ENCODE peak calls at places on chromosomes 1 and 21, in four cellular contexts. R is HCT116, K is Karpas-422, T is neural progenitor cell. P is an unnamed sample. For H3K4me1, the result is how much of the 10 kb centered on the place peaks cover.

GRCh38 chr1:9196129-9197040 is 38.2 kb upstream of the H6PD start:
- DNase-seq in R (no peak), K (peak), T (peak), P (peak)

GRCh38 chr1:151773698-151774097 is 10.4 kb upstream of the MRPL9 start:
- DNase-seq in R (no peak), K (no peak), T (no peak), P (no peak)

GRCh38 chr1:21631944-21632887 is 36.9 kb downstream of the RAP1GAP start:
- DNase-seq in R (no peak), K (no peak), T (no peak), P (no peak)

GRCh38 chr21:44874497-44875331 is 1.2 kb upstream of the PTTG1IP start:
- DNase-seq in R (no peak), K (no peak), T (peak), P (peak)

GRCh38 chr1:7583291-7584096 is 187.6 kb upstream of the VAMP3 start:
- DNase-seq in R (no peak), K (no peak), T (peak), P (peak)

GRCh38 chr1:51843948-51844347 is 34.6 kb downstream of the NRDC start:
- DNase-seq in R (no peak), K (no peak), T (no peak), P (no peak)

GRCh38 chr1:8590696-8591351 is 226.6 kb downstream of the RERE start:
- DNase-seq in R (no peak), K (no peak), T (no peak), P (no peak)

GRCh38 chr1:30466610-30467009 is 256.8 kb downstream of the MATN1 start:
- DNase-seq in R (no peak), K (no peak), T (no peak), P (peak)

GRCh38 chr1:175376194-175376593 is 183.6 kb upstream of the KIAA0040 start:
- DNase-seq in R (peak), K (peak), T (peak), P (no peak)

GRCh38 chr1:40650075-40650474 is 15.4 kb downstream of the RIMS3 start:
- DNase-seq in R (no peak), K (peak), T (peak), P (no peak)

GRCh38 chr1:163664706-163665321 is 343.1 kb downstream of the NUF2 start:
- DNase-seq in R (no peak), K (no peak), T (no peak), P (no peak)

GRCh38 chr1:160494620-160495019 is 28.4 kb downstream of the SLAMF6 start:
- DNase-seq in R (peak), K (peak), T (peak), P (no peak)

GRCh38 chr1:97668945-97669344 is 251.9 kb downstream of the DPYD start:
- DNase-seq in R (peak), K (peak), T (no peak), P (no peak)

GRCh38 chr1:161046574-161047167 is 894 bp upstream of the USF1 start:
- DNase-seq in R (no peak), K (peak), T (no peak), P (no peak)

GRCh38 chr21:31604591-31605190 is 54.8 kb upstream of the SOD1 start:
- DNase-seq in R (peak), K (peak), T (peak), P (peak)

GRCh38 chr1:113891631-113892220 is 4.3 kb upstream of the BCL2L15 start:
- DNase-seq in R (no peak), K (no peak), T (no peak), P (no peak)

DNA sequence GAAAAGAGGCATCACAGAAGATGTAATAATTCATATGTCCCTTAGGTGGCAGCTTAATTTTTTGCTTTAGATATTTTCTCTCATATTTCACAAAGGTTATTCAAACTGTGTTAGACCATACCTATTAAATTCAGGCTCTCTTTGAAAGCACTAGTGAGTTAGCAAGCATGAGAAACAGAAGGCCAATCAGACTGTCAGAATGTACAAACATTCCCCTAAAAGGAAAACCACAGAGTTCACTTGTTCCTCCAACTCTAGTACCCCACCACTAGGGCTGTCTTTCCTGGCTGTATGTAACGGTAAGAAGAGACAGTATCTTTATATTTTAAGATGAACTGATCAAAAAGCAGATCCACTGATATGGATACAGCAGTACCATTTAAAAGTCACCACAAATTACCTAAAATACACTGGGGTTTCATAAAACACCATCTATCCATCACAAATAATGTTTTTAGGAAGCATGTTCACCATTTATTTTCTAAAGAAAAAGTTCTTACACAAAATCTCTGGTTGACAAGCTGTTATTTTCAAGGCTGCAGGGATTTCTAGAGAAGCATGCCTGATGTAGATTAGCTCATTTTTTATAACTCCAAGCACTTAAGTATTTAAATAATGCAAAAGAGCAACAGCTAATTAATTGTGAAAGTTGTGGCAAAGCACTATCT is 1.8 kb downstream of the ARPC5 start:
- DNase-seq in R (peak), K (peak), T (peak), P (no peak)
- H3K4me1 ChIP-seq in R (under half), K (under half), T (under half), P (under half)

DNA sequence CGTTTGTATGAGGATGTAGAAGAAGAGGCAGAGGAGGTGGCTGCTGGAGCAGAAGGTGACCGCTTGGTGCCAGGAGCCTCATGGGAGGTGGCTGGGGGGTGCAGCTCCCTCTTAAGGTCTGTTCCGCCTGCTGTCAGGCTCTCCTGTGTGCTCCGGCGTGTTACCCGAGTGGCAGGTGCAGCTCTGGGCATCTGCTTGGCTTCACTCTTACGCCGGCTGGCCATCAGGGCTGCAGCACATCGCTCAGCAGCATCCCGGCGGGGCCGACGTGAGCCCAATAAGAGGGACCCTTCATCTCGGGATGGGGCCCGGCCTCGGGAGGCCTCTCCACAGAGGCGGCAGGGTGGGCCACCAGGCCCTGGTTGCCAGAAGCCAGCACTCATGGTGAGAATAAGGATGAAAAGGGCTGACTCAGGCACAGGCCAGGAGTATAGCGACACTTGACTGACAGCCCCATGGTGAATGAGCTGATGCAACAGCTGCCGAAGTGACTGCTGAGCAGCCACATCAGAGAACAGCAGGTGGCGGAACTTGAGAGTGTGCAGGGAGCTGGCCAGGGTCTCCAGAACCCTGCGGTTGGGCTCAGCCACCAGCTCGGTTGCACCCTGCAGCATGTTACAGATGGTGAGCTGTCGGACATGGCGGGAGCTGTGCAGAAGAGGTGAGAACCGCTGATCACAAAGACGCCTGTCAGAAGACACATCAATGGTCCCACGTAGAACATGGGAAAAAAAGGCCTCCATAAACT is 17.5 kb downstream of the LRRC41 start:
- DNase-seq in R (no peak), K (no peak), T (peak), P (no peak)
- H3K9ac ChIP-seq in R (no peak), K (no peak), T (no peak), P (no peak)

DNA sequence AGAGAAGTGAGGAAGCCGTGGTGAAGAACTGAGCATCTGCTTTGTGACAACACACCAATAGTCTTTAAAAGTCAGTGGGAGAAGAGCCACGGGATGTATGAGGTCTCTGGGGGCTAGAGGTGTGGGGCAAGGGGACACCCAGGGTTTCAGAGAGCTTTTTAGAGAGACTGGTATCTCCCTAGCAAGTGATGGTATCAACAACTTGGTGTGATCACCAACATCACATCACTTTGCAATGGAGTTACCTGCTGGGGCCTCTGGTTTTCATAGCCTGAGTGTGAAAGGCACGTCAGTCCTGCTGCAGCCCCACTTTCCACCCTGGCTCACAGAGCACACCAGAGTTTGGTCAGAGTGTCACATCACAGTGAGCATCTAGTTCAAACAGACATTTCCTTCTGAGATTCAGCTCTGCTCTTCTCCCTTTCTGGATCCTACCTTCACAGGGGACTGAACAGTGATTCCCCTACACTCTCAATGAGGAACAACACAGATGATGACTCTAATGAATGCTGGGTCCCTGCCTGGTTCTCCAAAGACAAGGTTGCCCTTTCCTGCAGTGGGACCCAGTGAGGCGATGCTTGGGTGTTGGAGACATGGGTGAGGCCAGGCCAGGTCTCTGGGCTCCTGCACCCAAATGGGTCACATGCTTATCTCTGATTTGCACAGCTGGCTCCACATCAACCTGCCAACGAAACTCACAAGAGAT is 2.0 kb upstream of the MAN1C1 start:
- DNase-seq in R (no peak), K (no peak), T (no peak), P (no peak)
- H3K4me1 ChIP-seq in R (under half), K (under half), T (under half), P (under half)

GRCh38 chr1:236107121-236107907 is 35.0 kb upstream of the GPR137B start:
- DNase-seq in R (no peak), K (no peak), T (no peak), P (no peak)

GRCh38 chr1:236108027-236108648 is 34.2 kb upstream of the GPR137B start:
- DNase-seq in R (no peak), K (no peak), T (no peak), P (no peak)

GRCh38 chr1:236111527-236112331 is 30.6 kb upstream of the GPR137B start:
- DNase-seq in R (no peak), K (no peak), T (no peak), P (no peak)

GRCh38 chr1:236112332-236112627 is 30.1 kb upstream of the GPR137B start:
- DNase-seq in R (no peak), K (no peak), T (no peak), P (no peak)

DNA sequence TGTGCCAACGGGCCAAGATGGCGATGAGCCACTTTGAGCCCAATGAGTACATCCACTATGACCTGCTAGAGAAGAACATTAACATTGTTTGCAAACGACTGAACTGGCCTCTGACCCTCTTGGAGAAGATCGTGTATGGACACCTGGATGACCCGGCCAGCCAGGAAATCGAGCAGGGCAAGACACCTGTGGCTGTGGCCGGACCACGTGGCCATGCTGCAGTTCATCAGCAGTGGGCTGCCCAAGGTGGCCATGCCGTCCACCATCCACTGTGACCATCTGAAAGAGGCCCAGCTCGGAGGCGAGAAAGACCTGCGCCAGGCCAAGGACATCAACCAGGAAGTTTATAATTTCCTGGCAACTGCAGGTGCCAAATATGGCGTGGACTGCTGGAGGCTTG is 32.2 kb upstream of the GPR137B start:
- DNase-seq in R (no peak), K (no peak), T (no peak), P (no peak)
- H3K9ac ChIP-seq in R (no peak), K (no peak), T (no peak), P (no peak)